ENCODE peak calls at places on chromosomes 6 and 20, in five cellular contexts. N is RPMI7951; M is ELR; B is brain microvascular endothelial cell; I is stimulated activated CD4-positive, alpha-beta T cell treated with anti-CD3 and anti-CD28 coated beads, TNF-alpha, amount 100 ng/mL, for 4 hours. O is an unnamed sample.
A peak's percentile ranks its signal among the peaks of the same experiment; 100 is the strongest.

GRCh38 chr20:34104059-34104458 is 8.0 kb downstream of the EIF2S2 start:
- DNase-seq in N (no peak), I (no peak), M (no peak), B (no peak), O (no peak)

GRCh38 chr20:47035191-47035590 is 140.5 kb downstream of the EYA2 start:
- DNase-seq in I (no peak), N (peak; percentile 64), M (no peak), B (no peak), O (no peak)

GRCh38 chr20:53914861-53915458 is 155.4 kb downstream of the BCAS1 start:
- DNase-seq in N (no peak), I (no peak), M (peak; percentile 38), B (no peak), O (no peak)

GRCh38 chr20:19690462-19690861 is 67.6 kb upstream of the RIN2 start:
- DNase-seq in N (peak; percentile 49), B (no peak), I (no peak), M (no peak), O (no peak)

GRCh38 chr6:75505426-75505825 is 11.8 kb upstream of the FILIP1 start:
- DNase-seq in M (no peak), N (no peak), B (no peak), I (no peak), O (no peak)

GRCh38 chr6:137762168-137763090 is 104.6 kb upstream of the TNFAIP3 start:
- DNase-seq in M (no peak), N (no peak), B (no peak), I (no peak), O (no peak)

GRCh38 chr6:158627168-158627939 is 17.2 kb downstream of the DYNLT1 start:
- DNase-seq in I (no peak), N (no peak), B (no peak), M (no peak), O (no peak)

GRCh38 chr6:106547961-106548453 is 81.3 kb downstream of the RTN4IP1 start:
- DNase-seq in M (no peak), B (peak; percentile 59), N (peak; percentile 89), I (no peak), O (no peak)

GRCh38 chr6:129031051-129031599 is 148.2 kb downstream of the LAMA2 start:
- DNase-seq in I (no peak), N (no peak), B (peak; percentile 40), M (peak; percentile 30), O (peak; percentile 14)

GRCh38 chr6:44742201-44742600 is 354.7 kb downstream of the CDC5L start:
- DNase-seq in N (no peak), I (no peak), B (no peak), M (no peak), O (no peak)

GRCh38 chr20:34546751-34547181 is 11.8 kb upstream of the MAP1LC3A start:
- DNase-seq in M (no peak), I (no peak), B (no peak), N (no peak), O (no peak)

GRCh38 chr20:41969656-41970055 is 351.5 kb upstream of the CHD6 start:
- DNase-seq in B (no peak), I (no peak), M (no peak), N (no peak), O (no peak)

GRCh38 chr6:53840027-53840426 is 45.2 kb downstream of the LRRC1 start:
- DNase-seq in M (no peak), N (no peak), B (no peak), I (no peak), O (no peak)

GRCh38 chr20:23166563-23166962 is 80.4 kb upstream of the CD93 start:
- DNase-seq in M (no peak), N (no peak), I (no peak), B (no peak), O (no peak)

GRCh38 chr6:122128445-122128844 is 271.0 kb upstream of the HSF2 start:
- DNase-seq in B (no peak), M (no peak), I (no peak), N (no peak), O (no peak)

GRCh38 chr6:155740781-155741399 is 285.3 kb upstream of the NOX3 start:
- DNase-seq in B (no peak), M (no peak), N (no peak), I (no peak), O (no peak)

GRCh38 chr6:14635933-14636599 is 518.5 kb downstream of the CD83 start:
- DNase-seq in M (no peak), B (no peak), N (no peak), I (peak; percentile 7), O (no peak)

GRCh38 chr6:141483561-141484061 is 649.1 kb upstream of the GJE1 start:
- DNase-seq in I (peak; percentile 36), B (peak; percentile 94), M (peak; percentile 89), N (peak; percentile 98), O (peak; percentile 49)

GRCh38 chr20:37649635-37650244 is 44.1 kb upstream of the CTNNBL1 start:
- DNase-seq in I (no peak), M (no peak), N (no peak), B (no peak), O (no peak)

GRCh38 chr20:10313215-10313614 is 94.6 kb downstream of the SNAP25 start:
- DNase-seq in N (peak; percentile 73), B (no peak), I (no peak), M (no peak), O (no peak)

GRCh38 chr20:1998193-1998520 is 4.3 kb upstream of the PDYN start:
- DNase-seq in N (no peak), B (no peak), M (no peak), I (no peak), O (no peak)

GRCh38 chr6:153563001-153563400 is 431.9 kb upstream of the RGS17 start:
- DNase-seq in I (no peak), B (no peak), N (no peak), M (no peak), O (no peak)

GRCh38 chr20:57089701-57090144 is 176.7 kb downstream of the BMP7 start:
- DNase-seq in M (peak; percentile 66), I (peak; percentile 8), B (peak; percentile 27), N (peak; percentile 60), O (peak; percentile 96)

GRCh38 chr6:123925360-123925759 is 121.7 kb downstream of the NKAIN2 start:
- DNase-seq in M (no peak), B (no peak), N (no peak), I (no peak), O (no peak)

GRCh38 chr20:33649201-33649631 is 12.9 kb upstream of the C20orf144 start:
- DNase-seq in B (no peak), I (no peak), M (no peak), N (no peak), O (no peak)

GRCh38 chr6:106110167-106110826 is 24.2 kb downstream of the PRDM1 start:
- DNase-seq in M (no peak), I (no peak), N (no peak), B (no peak), O (no peak)